ENCODE peak calls at places on chromosomes 4 and X, in five cellular contexts. N is CD8-positive, alpha-beta memory T cell; Z is IMR-90; V is HAP-1; C is neuronal stem cell. P is an unnamed sample.

GRCh38 chr4:75547647-75548387 is 8.0 kb upstream of the ODAPH start:
- DNase-seq in C (no peak), V (peak; percentile 46), N (no peak), Z (peak; percentile 24), P (no peak)

GRCh38 chrX:46710927-46711623 is 47.8 kb downstream of the SLC9A7 start:
- DNase-seq in N (no peak), C (no peak), Z (no peak), V (no peak), P (no peak)

GRCh38 chr4:26110493-26110892 is 196.5 kb downstream of the SMIM20 start:
- DNase-seq in C (no peak), V (no peak), Z (no peak), N (no peak), P (peak; percentile 59)

GRCh38 chr4:88591787-88592599 is at the start of gene HERC3:
- DNase-seq in N (peak; percentile 84), Z (peak; percentile 80), V (peak; percentile 92), C (peak; percentile 86), P (peak; percentile 83)

GRCh38 chr4:101865501-101866062 is 75.1 kb downstream of the BANK1 start:
- DNase-seq in C (no peak), Z (peak; percentile 57), V (no peak), N (no peak), P (peak; percentile 83)

GRCh38 chr4:164081801-164082200 is 587.3 kb downstream of the TMA16 start:
- DNase-seq in Z (no peak), C (no peak), N (no peak), V (no peak), P (no peak)

GRCh38 chrX:9845574-9845948 is 59.3 kb downstream of the SHROOM2 start:
- DNase-seq in Z (peak; percentile 29), V (no peak), N (no peak), C (no peak), P (no peak)

GRCh38 chr4:17058506-17058905 is 160.1 kb upstream of the LDB2 start:
- DNase-seq in V (no peak), Z (peak; percentile 37), N (no peak), C (no peak), P (no peak)

GRCh38 chr4:162841769-162842168 is 324.9 kb downstream of the NAF1 start:
- DNase-seq in C (no peak), N (no peak), V (no peak), Z (no peak), P (no peak)

GRCh38 chrX:153336128-153336894 is 2.4 kb downstream of the ZNF275 start:
- DNase-seq in V (no peak), N (no peak), C (no peak), Z (no peak), P (peak; percentile 26)

GRCh38 chr4:2742081-2742822 is 13.9 kb downstream of the TNIP2 start:
- DNase-seq in N (no peak), C (no peak), V (no peak), Z (no peak), P (no peak)

GRCh38 chr4:56655627-56656345 is 25.3 kb downstream of the HOPX start:
- DNase-seq in Z (no peak), C (no peak), N (no peak), V (peak; percentile 39), P (no peak)

GRCh38 chrX:147476008-147476407 is 435.7 kb upstream of the FMR1 start:
- DNase-seq in C (no peak), N (no peak), Z (no peak), V (peak; percentile 38), P (peak; percentile 35)

GRCh38 chrX:34528081-34528480 is 129.0 kb downstream of the TMEM47 start:
- DNase-seq in C (no peak), N (no peak), V (no peak), Z (no peak), P (no peak)

GRCh38 chrX:139691843-139692505 is 16.0 kb downstream of the MCF2 start:
- DNase-seq in C (peak; percentile 9), Z (no peak), V (no peak), N (no peak), P (no peak)

GRCh38 chrX:47217121-47217851 is 1.2 kb upstream of the CDK16 start:
- DNase-seq in N (no peak), Z (peak; percentile 62), V (no peak), C (no peak), P (peak; percentile 75)

GRCh38 chr4:15506464-15506863 is 36.8 kb downstream of the CC2D2A start:
- DNase-seq in Z (peak; percentile 82), N (no peak), V (no peak), C (no peak), P (no peak)

GRCh38 chr4:168615294-168615693 is 118.4 kb downstream of the PALLD start:
- DNase-seq in N (no peak), C (peak; percentile 20), Z (peak; percentile 57), V (peak; percentile 68), P (peak; percentile 28)

DNA sequence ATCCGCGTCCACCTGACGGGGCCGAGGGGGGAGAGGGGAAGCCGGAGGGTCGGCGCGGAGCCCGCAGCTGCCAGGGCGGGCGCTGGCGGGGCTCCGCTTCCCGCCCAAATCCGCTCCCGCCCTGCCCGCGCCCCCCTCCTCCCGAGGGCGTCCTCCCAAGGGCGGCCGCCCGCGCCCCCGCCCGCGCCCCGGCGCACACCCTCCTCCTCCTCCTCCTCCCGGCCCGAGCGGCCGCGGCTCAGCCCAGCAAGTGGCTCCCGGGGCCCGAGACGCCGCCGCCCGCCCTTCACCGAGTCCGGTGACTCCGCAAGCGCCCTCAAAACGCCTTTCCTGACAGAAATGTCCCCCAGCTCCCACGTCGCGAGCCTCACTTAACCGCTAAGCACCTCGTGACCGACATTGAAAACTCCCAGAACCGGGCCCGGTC is 487 bp downstream of the HMGB2 start:
- DNase-seq in C (peak; percentile 41), N (peak; percentile 38), Z (peak; percentile 19), V (peak; percentile 62), P (peak; percentile 13)
- H3K4me1 ChIP-seq in C (peaks cover 3% of the 10 kb centered on the region), N (peaks cover 22% of the 10 kb centered on the region), Z (no peaks in the 10 kb centered on the region), V (peaks cover 27% of the 10 kb centered on the region), P (peaks cover 27% of the 10 kb centered on the region)

GRCh38 chr4:39947963-39948362 is 29.7 kb downstream of the PDS5A start:
- DNase-seq in C (no peak), N (no peak), Z (no peak), V (no peak), P (no peak)
- H3K4me1 ChIP-seq in C (no peaks in the 10 kb centered on the region), N (peaks cover 6% of the 10 kb centered on the region), Z (peaks cover 5% of the 10 kb centered on the region), V (peaks cover 7% of the 10 kb centered on the region), P (no peaks in the 10 kb centered on the region)

DNA sequence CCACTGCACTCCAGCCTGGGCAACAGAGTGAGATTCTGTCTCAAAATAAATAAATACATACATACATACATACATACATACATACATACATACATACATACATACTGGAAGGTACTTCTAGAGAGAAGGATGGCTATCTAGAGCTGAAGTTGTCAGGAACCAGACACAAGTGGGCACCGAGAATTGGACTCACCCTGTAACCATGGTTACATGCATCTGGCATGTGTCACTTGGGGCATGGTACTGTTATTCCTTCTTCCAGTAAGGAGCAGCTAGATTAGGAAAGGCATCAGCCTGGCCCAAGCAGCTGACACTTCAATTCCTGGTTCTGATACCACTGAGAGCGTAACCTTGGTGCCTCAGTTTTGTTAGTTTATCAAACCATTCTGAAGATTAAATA is 127.1 kb downstream of the SH3KBP1 start:
- DNase-seq in Z (no peak), V (no peak), C (no peak), N (no peak), P (no peak)
- H3K4me1 ChIP-seq in Z (no peaks in the 10 kb centered on the region), V (peaks cover 23% of the 10 kb centered on the region), C (no peaks in the 10 kb centered on the region), N (peaks cover 45% of the 10 kb centered on the region), P (peaks cover 25% of the 10 kb centered on the region)

DNA sequence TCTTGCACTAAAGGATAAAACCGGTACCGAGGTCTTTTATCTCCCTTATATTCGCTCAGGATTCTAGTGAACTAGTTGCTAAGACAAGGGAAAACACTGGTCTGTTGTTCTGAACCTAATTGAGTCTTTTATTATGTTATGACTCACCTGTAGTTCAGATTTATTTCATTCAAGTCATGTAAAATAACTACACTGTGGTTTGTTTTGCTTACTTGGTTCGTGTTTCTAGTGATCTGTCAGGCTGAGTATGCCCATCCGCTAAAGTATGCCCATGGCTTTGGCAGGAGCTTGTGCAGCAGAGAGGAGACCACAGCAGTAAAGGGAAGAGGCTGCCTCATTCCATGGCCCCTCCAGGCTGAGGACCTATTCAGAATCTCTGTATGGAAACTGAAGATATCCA is 126.1 kb downstream of the AFF1 start:
- DNase-seq in N (no peak), V (no peak), Z (peak; percentile 88), C (no peak), P (peak; percentile 88)
- H3K4me1 ChIP-seq in N (no peaks in the 10 kb centered on the region), V (peaks cover 6% of the 10 kb centered on the region), Z (peaks cover 13% of the 10 kb centered on the region), C (peaks cover 14% of the 10 kb centered on the region), P (peaks cover 50% of the 10 kb centered on the region)

GRCh38 chrX:132208422-132208821 is 10.8 kb downstream of the RAP2C start:
- DNase-seq in C (no peak), V (no peak), Z (no peak), N (no peak), P (no peak)
- H3K4me1 ChIP-seq in C (no peaks in the 10 kb centered on the region), V (peaks cover 9% of the 10 kb centered on the region), Z (peaks cover 3% of the 10 kb centered on the region), N (peaks cover 7% of the 10 kb centered on the region), P (no peaks in the 10 kb centered on the region)

GRCh38 chr4:3829954-3830773 is 64.0 kb downstream of the ADRA2C start:
- DNase-seq in C (peak; percentile 68), N (no peak), Z (no peak), V (peak; percentile 27), P (no peak)
- H3K4me1 ChIP-seq in C (peaks cover 40% of the 10 kb centered on the region), N (no peaks in the 10 kb centered on the region), Z (no peaks in the 10 kb centered on the region), V (no peaks in the 10 kb centered on the region), P (no peaks in the 10 kb centered on the region)

GRCh38 chrX:124346064-124346876 is at the start of gene SH2D1A:
- DNase-seq in Z (no peak), V (no peak), N (no peak), C (no peak), P (no peak)

GRCh38 chrX:124346877-124347241 is 496 bp downstream of the SH2D1A start:
- DNase-seq in N (no peak), C (no peak), V (no peak), Z (no peak), P (no peak)

GRCh38 chrX:124348152-124348551 is 1.8 kb downstream of the SH2D1A start:
- DNase-seq in Z (no peak), N (no peak), V (no peak), C (no peak), P (no peak)

GRCh38 chrX:124349054-124349453 is 2.7 kb downstream of the SH2D1A start:
- DNase-seq in C (no peak), V (no peak), Z (no peak), N (no peak), P (no peak)

GRCh38 chrX:124347242-124347641 is 879 bp downstream of the SH2D1A start:
- DNase-seq in Z (no peak), N (no peak), C (no peak), V (no peak), P (no peak)
- H3K4me1 ChIP-seq in Z (no peaks in the 10 kb centered on the region), N (peaks cover 38% of the 10 kb centered on the region), C (peaks cover 2% of the 10 kb centered on the region), V (no peaks in the 10 kb centered on the region), P (no peaks in the 10 kb centered on the region)

GRCh38 chr4:113758361-113758760 is 3.2 kb downstream of the CAMK2D start:
- DNase-seq in Z (peak; percentile 81), C (no peak), V (no peak), N (no peak), P (peak; percentile 42)
- H3K4me1 ChIP-seq in Z (peaks cover 1% of the 10 kb centered on the region), C (no peaks in the 10 kb centered on the region), V (peaks cover 53% of the 10 kb centered on the region), N (peaks cover 33% of the 10 kb centered on the region), P (peaks cover 28% of the 10 kb centered on the region)

GRCh38 chrX:1486749-1487361 is 34.1 kb upstream of the ASMTL start:
- DNase-seq in N (no peak), C (no peak), Z (no peak), V (no peak), P (no peak)
- H3K4me1 ChIP-seq in N (peaks cover 23% of the 10 kb centered on the region), C (no peaks in the 10 kb centered on the region), Z (no peaks in the 10 kb centered on the region), V (peaks cover under 1% of the 10 kb centered on the region), P (no peaks in the 10 kb centered on the region)

P was measured in PC-3.